ENCODE peak calls at places on chromosomes 13 and 19, in nine cellular contexts. L is pancreas, G is astrocyte, B is A549, S is right lobe of liver, J is breast epithelium, Q is stomach, A is spleen, W is neural progenitor cell. Y is an unnamed sample.
A peak's percentile ranks its signal among the peaks of the same experiment; 100 is the strongest.

GRCh38 chr13:50845211-50845610 is 1.7 kb upstream of the DLEU7 start:
- DNase-seq in L (no peak), G (peak; percentile 13), B (no peak), S (no peak), J (no peak), Q (no peak), A (no peak), W (no peak), Y (no peak)

GRCh38 chr13:95536629-95537241 is 15.8 kb upstream of the CLDN10 start:
- DNase-seq in L (no peak), G (no peak), B (peak; percentile 21), S (no peak), J (no peak), Q (no peak), A (no peak), W (no peak), Y (no peak)

GRCh38 chr19:18322318-18322758 is 538 bp downstream of the LSM4 start:
- DNase-seq in L (no peak), G (peak; percentile 60), B (peak; percentile 74), S (peak; percentile 65), J (no peak), Q (peak; percentile 55), A (no peak), W (peak; percentile 81), Y (peak; percentile 49)

GRCh38 chr13:27665333-27665732 is 43.6 kb downstream of the POLR1D start:
- DNase-seq in L (no peak), G (no peak), B (peak; percentile 7), S (no peak), J (no peak), Q (no peak), A (no peak), W (peak; percentile 39), Y (no peak)

GRCh38 chr19:46924874-46925547 is 64.2 kb downstream of the ARHGAP35 start:
- DNase-seq in L (no peak), G (no peak), B (peak; percentile 70), S (no peak), J (no peak), Q (no peak), A (no peak), W (no peak), Y (no peak)

GRCh38 chr19:1315470-1316166 is 29.9 kb downstream of the EFNA2 start:
- DNase-seq in L (peak; percentile 76), G (peak; percentile 16), B (peak; percentile 52), S (peak; percentile 63), J (no peak), Q (peak; percentile 63), A (peak; percentile 81), W (peak; percentile 77), Y (peak; percentile 60)

GRCh38 chr19:50719566-50719965 is at the start of gene SHANK1:
- DNase-seq in L (no peak), G (no peak), B (no peak), S (no peak), J (no peak), Q (no peak), A (no peak), W (peak; percentile 64), Y (no peak)

GRCh38 chr13:26954981-26955380 is 194.4 kb upstream of the GPR12 start:
- DNase-seq in L (no peak), G (no peak), B (no peak), S (no peak), J (no peak), Q (no peak), A (no peak), W (no peak), Y (no peak)

GRCh38 chr19:7216373-7216902 is 77.8 kb downstream of the INSR start:
- DNase-seq in L (no peak), G (no peak), B (no peak), S (no peak), J (no peak), Q (no peak), A (no peak), W (no peak), Y (no peak)

GRCh38 chr13:33745370-33746324 is 72.3 kb upstream of the RFC3 start:
- DNase-seq in L (no peak), G (no peak), B (no peak), S (no peak), J (no peak), Q (no peak), A (no peak), W (no peak), Y (no peak)

GRCh38 chr19:3336680-3337523 is 29.5 kb upstream of the NFIC start:
- DNase-seq in L (peak; percentile 100), G (no peak), B (peak; percentile 79), S (peak; percentile 90), J (peak; percentile 97), Q (peak; percentile 97), A (no peak), W (no peak), Y (peak; percentile 85)

GRCh38 chr19:29120471-29120870 is 92.5 kb downstream of the UQCRFS1 start:
- DNase-seq in L (no peak), G (no peak), B (no peak), S (no peak), J (no peak), Q (no peak), A (no peak), W (no peak), Y (no peak)

GRCh38 chr19:18846862-18847515 is 15.2 kb downstream of the UPF1 start:
- DNase-seq in L (peak; percentile 87), G (peak; percentile 39), B (peak; percentile 62), S (peak; percentile 81), J (no peak), Q (peak; percentile 80), A (peak; percentile 94), W (peak; percentile 91), Y (peak; percentile 91)

GRCh38 chr13:27967203-27967735 is 1.8 kb downstream of the CDX2 start:
- DNase-seq in L (no peak), G (no peak), B (no peak), S (no peak), J (no peak), Q (peak; percentile 23), A (no peak), W (no peak), Y (no peak)

GRCh38 chr19:15285896-15286591 is 46.3 kb downstream of the BRD4 start:
- DNase-seq in L (no peak), G (no peak), B (no peak), S (no peak), J (no peak), Q (no peak), A (peak; percentile 71), W (peak; percentile 32), Y (no peak)

GRCh38 chr13:112247471-112248405 is 128.4 kb upstream of the SPACA7 start:
- DNase-seq in L (peak; percentile 49), G (no peak), B (no peak), S (no peak), J (no peak), Q (no peak), A (peak; percentile 51), W (no peak), Y (no peak)

GRCh38 chr19:48629297-48629598 is 7.9 kb downstream of the DBP start:
- DNase-seq in L (no peak), G (no peak), B (no peak), S (no peak), J (no peak), Q (no peak), A (no peak), W (no peak), Y (no peak)
- H3K4me1 ChIP-seq in L (peaks cover 10% of the 10 kb centered on the region), G (peaks cover 17% of the 10 kb centered on the region), B (peaks cover 41% of the 10 kb centered on the region), S (peaks cover 29% of the 10 kb centered on the region), J (peaks cover 7% of the 10 kb centered on the region), Q (peaks cover 99% of the 10 kb centered on the region), A (peaks cover 48% of the 10 kb centered on the region), W (peaks cover 15% of the 10 kb centered on the region), Y (peaks cover 40% of the 10 kb centered on the region)

DNA sequence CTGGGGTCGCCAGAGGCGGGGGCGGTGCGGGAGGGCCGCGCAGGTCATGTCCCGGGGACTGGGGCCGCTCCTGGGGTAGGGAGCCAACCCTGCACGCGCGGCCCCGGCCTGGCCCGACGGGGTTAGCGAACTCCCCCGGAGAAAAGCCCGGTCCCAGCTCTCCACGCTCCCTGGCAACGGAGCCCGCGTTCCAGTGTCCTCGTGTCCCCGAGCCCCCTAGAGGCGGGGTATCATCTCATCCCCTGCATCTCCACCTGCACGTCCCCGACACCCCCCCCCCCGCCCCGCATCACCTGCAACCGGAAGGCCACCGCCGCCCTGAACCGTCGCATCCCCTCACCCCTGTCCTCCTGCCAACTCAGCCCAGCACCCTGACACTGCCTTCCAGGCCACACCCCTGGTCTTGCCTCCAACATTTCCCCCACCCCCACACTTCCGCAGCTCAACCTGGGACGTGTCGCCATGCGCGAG is 2.7 kb downstream of the WDR88 start:
- DNase-seq in L (no peak), G (no peak), B (no peak), S (no peak), J (no peak), Q (no peak), A (no peak), W (peak; percentile 50), Y (no peak)
- TF ChIP-seq CTCF in L (no peak), G (no peak), B (no peak), S (no peak), J (no peak), Q (no peak), A (no peak), W (peak; percentile 27), Y (no peak)

GRCh38 chr19:44374789-44375188 is 18.3 kb upstream of the ZNF112 start:
- DNase-seq in L (no peak), G (no peak), B (no peak), S (no peak), J (no peak), Q (no peak), A (no peak), W (no peak), Y (no peak)
- H3K9me3 ChIP-seq in L (no peaks in the 10 kb centered on the region), G (no peaks in the 10 kb centered on the region), B (peaks cover 54% of the 10 kb centered on the region), S (no peaks in the 10 kb centered on the region), J (peaks cover 17% of the 10 kb centered on the region), Q (peaks cover 53% of the 10 kb centered on the region), A (peaks cover 2% of the 10 kb centered on the region), W (peaks cover 6% of the 10 kb centered on the region), Y (peaks cover 22% of the 10 kb centered on the region)

GRCh38 chr13:44867825-44868224 is 121.4 kb downstream of the NUFIP1 start:
- DNase-seq in L (no peak), G (no peak), B (no peak), S (peak; percentile 32), J (no peak), Q (no peak), A (no peak), W (no peak), Y (no peak)
- H3K4me1 ChIP-seq in L (peaks cover 28% of the 10 kb centered on the region), G (no peaks in the 10 kb centered on the region), B (no peaks in the 10 kb centered on the region), S (no peaks in the 10 kb centered on the region), J (no peaks in the 10 kb centered on the region), Q (peaks cover 18% of the 10 kb centered on the region), A (no peaks in the 10 kb centered on the region), W (no peaks in the 10 kb centered on the region), Y (peaks cover 17% of the 10 kb centered on the region)

DNA sequence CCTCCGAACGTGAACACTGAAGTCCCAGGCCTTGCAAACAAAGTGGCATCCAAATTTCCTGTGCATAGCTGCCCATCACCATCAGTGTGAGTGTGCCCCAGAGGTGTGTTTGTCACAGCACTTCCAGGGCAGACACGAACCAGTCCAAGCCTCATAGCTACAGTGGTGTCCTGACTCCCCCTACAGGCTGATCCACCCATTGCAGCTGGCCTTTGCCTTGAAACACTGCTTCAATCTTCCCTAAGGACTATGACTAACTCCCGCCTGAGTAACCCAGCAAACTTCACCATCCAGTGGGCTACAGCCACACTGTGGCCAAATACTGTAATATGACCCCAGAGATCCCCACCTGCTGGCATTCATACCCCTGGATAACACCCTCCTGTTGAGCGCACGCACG is 3.9 kb downstream of the ZNF266 start:
- DNase-seq in L (no peak), G (no peak), B (no peak), S (no peak), J (no peak), Q (no peak), A (no peak), W (peak; percentile 58), Y (no peak)
- TF ChIP-seq CTCF in L (no peak), G (no peak), B (no peak), S (no peak), J (no peak), Q (no peak), A (peak; percentile 21), W (peak; percentile 67), Y (peak; percentile 28)

Y was measured in psoas muscle.